ENCODE peak calls at places on chromosomes 13 and 19, in four cellular contexts. O is epithelial cell of proximal tubule; L is CD8-positive, alpha-beta memory T cell; X is hepatocyte. C is an unnamed sample.

GRCh38 chr13:24693862-24694471 is 13.8 kb downstream of the ATP12A start:
- DNase-seq in L (peak; percentile 23), O (no peak), X (peak; percentile 79), C (peak; percentile 56)

GRCh38 chr19:8265872-8266271 is 42.3 kb downstream of the CD320 start:
- DNase-seq in L (no peak), X (no peak), O (no peak), C (no peak)

GRCh38 chr19:18762125-18763023 is 28.7 kb downstream of the COMP start:
- DNase-seq in X (peak; percentile 79), L (no peak), O (no peak), C (peak; percentile 94)

GRCh38 chr13:98990701-98991100 is 12.8 kb upstream of the DOCK9 start:
- DNase-seq in O (peak; percentile 77), X (no peak), L (no peak), C (no peak)

GRCh38 chr13:46516624-46517318 is 36.2 kb upstream of the LRCH1 start:
- DNase-seq in L (no peak), O (no peak), X (peak; percentile 19), C (no peak)

GRCh38 chr13:65789815-65790214 is 1440.3 kb downstream of the PCDH9 start:
- DNase-seq in L (no peak), O (no peak), X (no peak), C (no peak)

GRCh38 chr19:38695319-38695683 is 47.9 kb downstream of the ACTN4 start:
- DNase-seq in X (no peak), O (no peak), L (no peak), C (peak; percentile 54)

GRCh38 chr13:98981596-98982195 is 3.8 kb upstream of the DOCK9 start:
- DNase-seq in X (no peak), O (no peak), L (no peak), C (no peak)

GRCh38 chr13:42747399-42747873 is 33.9 kb upstream of the FAM216B start:
- DNase-seq in X (peak; percentile 28), O (peak; percentile 31), L (no peak), C (no peak)

GRCh38 chr13:20064128-20064527 is 96.7 kb downstream of the GJA3 start:
- DNase-seq in O (no peak), X (no peak), L (no peak), C (no peak)

GRCh38 chr19:6272411-6272791 is 7.4 kb downstream of the MLLT1 start:
- DNase-seq in L (no peak), X (no peak), O (no peak), C (no peak)
- H3K4me3 ChIP-seq in L (no peak overlapping the region), X (no peak overlapping the region), O (peak overlapping the region; percentile 43), C (no peak overlapping the region)

GRCh38 chr19:57789288-57789687 is 19.8 kb downstream of the ZNF586 start:
- DNase-seq in L (no peak), O (no peak), X (no peak), C (no peak)

GRCh38 chr19:57788114-57788692 is 18.7 kb downstream of the ZNF586 start:
- DNase-seq in L (no peak), O (no peak), X (no peak), C (no peak)

GRCh38 chr19:57786906-57787305 is 17.4 kb downstream of the ZNF586 start:
- DNase-seq in L (no peak), O (no peak), X (no peak), C (no peak)

DNA sequence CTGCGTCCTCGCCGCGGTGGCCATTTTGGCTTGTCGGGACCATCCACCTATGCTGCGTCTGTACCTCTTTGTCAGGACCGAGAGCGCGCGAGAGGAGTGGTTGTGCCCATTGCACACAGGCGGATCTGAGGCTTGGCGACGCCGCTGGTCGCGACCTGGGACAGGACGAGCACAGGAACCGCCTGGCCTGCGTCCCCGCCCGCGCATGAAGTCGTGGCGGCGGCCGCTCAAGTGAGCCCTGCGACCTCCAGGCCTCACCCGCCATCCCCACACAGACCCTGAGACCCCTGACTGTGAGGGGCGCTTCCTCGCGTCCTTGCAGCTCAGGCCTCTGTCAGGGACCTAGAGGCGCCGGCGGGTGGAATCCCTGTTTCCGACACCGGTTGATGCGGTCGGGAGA is 16.8 kb downstream of the ZNF586 start:
- DNase-seq in L (no peak), O (no peak), X (no peak), C (no peak)
- H3K4me3 ChIP-seq in L (no peak overlapping the region), O (no peak overlapping the region), X (no peak overlapping the region), C (no peak overlapping the region)

GRCh38 chr13:28819748-28820098 is 416 bp upstream of the MTUS2 start:
- DNase-seq in X (peak; percentile 86), L (no peak), O (no peak), C (peak; percentile 77)
- H3K4me3 ChIP-seq in X (no peak overlapping the region), L (no peak overlapping the region), O (no peak overlapping the region), C (no peak overlapping the region)

GRCh38 chr19:49128545-49129237 is 9.3 kb downstream of the PPFIA3 start:
- DNase-seq in L (no peak), X (no peak), O (no peak), C (no peak)

GRCh38 chr19:49130325-49130724 is 11.0 kb downstream of the PPFIA3 start:
- DNase-seq in O (no peak), X (no peak), L (no peak), C (no peak)

GRCh38 chr19:49126575-49126974 is 7.2 kb downstream of the PPFIA3 start:
- DNase-seq in O (no peak), L (no peak), X (no peak), C (no peak)

GRCh38 chr19:49127674-49128544 is 8.6 kb downstream of the PPFIA3 start:
- DNase-seq in L (peak; percentile 95), O (no peak), X (peak; percentile 98), C (peak; percentile 98)

DNA sequence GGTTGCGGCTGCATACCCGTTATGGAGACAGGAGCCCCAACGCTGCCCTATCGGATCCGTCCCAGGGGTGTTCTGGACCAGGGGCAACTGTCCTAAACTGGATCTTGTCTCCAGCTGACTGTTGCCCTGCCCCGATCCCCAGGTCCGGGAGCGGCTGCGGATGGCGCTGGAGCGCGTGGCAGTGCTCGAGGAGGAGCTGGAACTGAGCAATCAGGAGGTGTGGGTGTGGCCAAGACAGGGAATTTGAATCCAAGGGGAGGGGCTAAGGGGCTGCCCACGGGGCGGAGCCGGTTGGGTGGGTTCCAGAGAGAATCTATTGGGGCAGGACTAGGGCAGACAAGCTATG is 9.9 kb downstream of the PPFIA3 start:
- DNase-seq in L (no peak), X (no peak), O (no peak), C (no peak)
- H3K4me3 ChIP-seq in L (peak overlapping the region; percentile 73), X (no peak overlapping the region), O (no peak overlapping the region), C (no peak overlapping the region)

DNA sequence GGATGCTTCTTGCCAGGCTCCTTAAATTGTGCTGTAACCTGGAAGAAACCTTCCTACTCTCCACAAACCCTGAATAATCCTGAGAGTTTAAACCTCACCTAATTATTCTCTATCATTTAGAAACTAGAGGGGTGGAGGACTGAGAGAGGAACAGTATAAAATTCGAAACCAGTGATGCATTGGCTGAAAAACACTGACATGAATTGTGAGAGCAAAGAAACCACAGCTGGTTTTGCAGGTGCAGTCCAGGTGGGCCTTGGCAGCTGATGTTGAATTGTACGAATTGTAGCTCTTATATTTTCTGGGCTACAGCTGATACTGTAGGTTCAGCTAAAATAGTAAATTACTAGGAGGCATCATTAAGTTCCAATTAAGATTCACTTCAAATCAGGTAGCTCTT is 227.0 kb upstream of the SLITRK5 start:
- DNase-seq in X (no peak), O (no peak), L (no peak), C (no peak)
- H3K4me3 ChIP-seq in X (no peak overlapping the region), O (no peak overlapping the region), L (no peak overlapping the region), C (no peak overlapping the region)

GRCh38 chr19:29232315-29232852 is 19.4 kb upstream of the UQCRFS1 start:
- DNase-seq in O (no peak), X (no peak), L (no peak), C (no peak)
- H3K4me3 ChIP-seq in O (no peak overlapping the region), X (no peak overlapping the region), L (no peak overlapping the region), C (no peak overlapping the region)

C was measured in upper lobe of right lung.